ENCODE peak calls at places on chromosomes 2 and 18, in five cellular contexts. C is stimulated activated CD4-positive, alpha-beta T cell treated with anti-CD3 and anti-CD28 coated beads, Interleukin-15, amount 100 ng/mL, for 24 hours; G is GM03348; O is cardiac muscle cell; I is activated CD4-positive, alpha-beta T cell treated with anti-CD3 and anti-CD28 coated beads, Interleukin-2, amount 50 U/mL, for 24 hours. S is an unnamed sample.

GRCh38 chr18:48455555-48456478 is 46.6 kb upstream of the ZBTB7C start:
- DNase-seq in C (peak), G (peak), O (no peak), I (peak), S (no peak)

GRCh38 chr2:73987109-73987947 is 2.6 kb downstream of the TET3 start:
- DNase-seq in C (peak), G (no peak), O (peak), I (no peak), S (no peak)

GRCh38 chr2:12203528-12203927 is 457.1 kb downstream of the LPIN1 start:
- DNase-seq in C (no peak), G (no peak), O (no peak), I (no peak), S (no peak)

GRCh38 chr2:139162456-139162855 is 382.3 kb upstream of the NXPH2 start:
- DNase-seq in C (no peak), G (no peak), O (no peak), I (no peak), S (no peak)

GRCh38 chr2:194203898-194204297 is 1453.1 kb upstream of the SLC39A10 start:
- DNase-seq in C (no peak), G (no peak), O (no peak), I (no peak), S (no peak)

GRCh38 chr18:56036673-56037072 is 448.7 kb upstream of the TCF4 start:
- DNase-seq in C (no peak), G (no peak), O (no peak), I (no peak), S (no peak)

GRCh38 chr18:2325308-2325849 is 245.9 kb downstream of the METTL4 start:
- DNase-seq in C (no peak), G (no peak), O (peak), I (no peak), S (no peak)

GRCh38 chr18:50558948-50559749 is 738 bp upstream of the MAPK4 start:
- DNase-seq in C (no peak), G (no peak), O (peak), I (no peak), S (no peak)

GRCh38 chr2:240919161-240919781 is 13.1 kb downstream of the CROCC2 start:
- DNase-seq in C (peak), G (no peak), O (no peak), I (no peak), S (no peak)

GRCh38 chr2:160334028-160334729 is 134.1 kb upstream of the ITGB6 start:
- DNase-seq in C (peak), G (peak), O (no peak), I (peak), S (no peak)

GRCh38 chr2:231306791-231307440 is 88.6 kb upstream of the B3GNT7 start:
- DNase-seq in C (no peak), G (no peak), O (no peak), I (no peak), S (no peak)

GRCh38 chr18:68034293-68034692 is 517.8 kb upstream of the DSEL start:
- DNase-seq in C (no peak), G (peak), O (no peak), I (no peak), S (no peak)

GRCh38 chr2:239298126-239298804 is 102.6 kb downstream of the HDAC4 start:
- DNase-seq in C (peak), G (no peak), O (no peak), I (peak), S (no peak)

GRCh38 chr2:25308599-25308998 is 33.1 kb downstream of the DNMT3A start:
- DNase-seq in C (no peak), G (no peak), O (no peak), I (no peak), S (no peak)

GRCh38 chr2:223538920-223539440 is 63.2 kb downstream of the SCG2 start:
- DNase-seq in C (no peak), G (no peak), O (peak), I (no peak), S (peak)

GRCh38 chr2:142603761-142604160 is 273.7 kb upstream of the KYNU start:
- DNase-seq in C (no peak), G (no peak), O (no peak), I (no peak), S (no peak)